ENCODE peak calls at places on chromosomes 16 and 17, in eight cellular contexts. A is left ventricle myocardium inferior; P is EL; O is nephron progenitor cell; J is smooth muscle cell of the brain vasculature; Y is activated T-cell treated with anti-CD3 and anti-CD28 coated beads, Interleukin-2, amount 50 U/mL, for 72 hours; H is iris pigment epithelial cell; U is NCI-H2227 treated with DMSO at 0.1 percent for 48 hours. Q is an unnamed sample.

GRCh38 chr17:74466111-74466784 is at the start of gene CD300A:
- DNase-seq in J (no peak), U (no peak), A (peak; percentile 55), Y (peak; percentile 18), P (no peak), H (no peak), O (no peak), Q (peak; percentile 75)

GRCh38 chr17:82029391-82029790 is 2.1 kb upstream of the RAC3 start:
- DNase-seq in O (no peak), J (no peak), Y (no peak), P (no peak), U (no peak), A (peak; percentile 50), H (no peak), Q (no peak)

GRCh38 chr17:45296003-45296832 is 20.6 kb downstream of the MAP3K14 start:
- DNase-seq in Y (no peak), A (peak; percentile 37), O (no peak), P (peak; percentile 91), H (no peak), U (no peak), J (no peak), Q (no peak)

GRCh38 chr16:54846761-54847160 is 83.9 kb upstream of the IRX5 start:
- DNase-seq in Y (no peak), O (no peak), A (no peak), J (no peak), H (peak; percentile 1), P (no peak), U (no peak), Q (no peak)

GRCh38 chr17:67582632-67583230 is 135.0 kb upstream of the NOL11 start:
- DNase-seq in J (no peak), U (no peak), Y (no peak), O (no peak), A (no peak), H (no peak), P (no peak), Q (no peak)

GRCh38 chr17:71163813-71164122 is 957.1 kb upstream of the SOX9 start:
- DNase-seq in J (no peak), A (no peak), O (no peak), H (no peak), U (no peak), P (no peak), Y (no peak), Q (no peak)

GRCh38 chr17:82668631-82669099 is 20.4 kb upstream of the WDR45B start:
- DNase-seq in J (no peak), H (peak; percentile 46), Y (peak; percentile 65), P (peak; percentile 80), O (peak; percentile 64), A (peak; percentile 59), U (no peak), Q (peak; percentile 56)

GRCh38 chr17:66814570-66814969 is 20.3 kb upstream of the CACNG5 start:
- DNase-seq in A (no peak), O (no peak), P (no peak), J (no peak), Y (no peak), U (no peak), H (no peak), Q (no peak)

GRCh38 chr16:57127037-57127763 is 34.8 kb downstream of the CPNE2 start:
- DNase-seq in J (no peak), U (no peak), A (no peak), P (no peak), Y (peak; percentile 42), O (no peak), H (no peak), Q (no peak)

GRCh38 chr17:80939151-80940145 is 52.2 kb upstream of the CHMP6 start:
- DNase-seq in O (no peak), P (no peak), A (no peak), H (no peak), J (no peak), Y (no peak), U (no peak), Q (no peak)

GRCh38 chr17:31293586-31293985 is 3.5 kb downstream of the OMG start:
- DNase-seq in J (no peak), O (no peak), U (no peak), A (no peak), P (no peak), Y (no peak), H (no peak), Q (no peak)

GRCh38 chr16:77760800-77761199 is 27.6 kb upstream of the VAT1L start:
- DNase-seq in H (peak; percentile 66), O (no peak), A (no peak), Y (no peak), P (no peak), U (no peak), J (no peak), Q (no peak)

GRCh38 chr16:75080205-75081029 is 36.2 kb downstream of the LDHD start:
- DNase-seq in A (no peak), O (no peak), P (peak; percentile 60), J (no peak), Y (no peak), H (peak; percentile 85), U (no peak), Q (no peak)

GRCh38 chr16:27318399-27319256 is 4.9 kb downstream of the IL4R start:
- DNase-seq in U (no peak), J (peak; percentile 77), A (peak; percentile 47), P (no peak), O (no peak), H (peak; percentile 83), Y (peak; percentile 78), Q (no peak)

GRCh38 chr17:7392696-7393612 is 1.4 kb downstream of the PLSCR3 start:
- DNase-seq in U (no peak), Y (no peak), H (no peak), O (no peak), A (no peak), P (no peak), J (no peak), Q (no peak)

GRCh38 chr16:7938175-7938574 is 605.5 kb downstream of the RBFOX1 start:
- DNase-seq in J (no peak), P (no peak), Y (no peak), O (no peak), A (no peak), H (no peak), U (no peak), Q (no peak)

GRCh38 chr17:33229028-33229427 is 64.1 kb downstream of the ASIC2 start:
- DNase-seq in O (no peak), J (no peak), U (no peak), A (no peak), Y (no peak), H (no peak), P (no peak), Q (no peak)

GRCh38 chr17:65022137-65022536 is 34.4 kb downstream of the GNA13 start:
- DNase-seq in P (no peak), A (no peak), J (no peak), U (no peak), H (no peak), Y (no peak), O (no peak), Q (no peak)

GRCh38 chr17:12591336-12591735 is 74.4 kb upstream of the MYOCD start:
- DNase-seq in U (no peak), Y (no peak), H (peak; percentile 67), J (no peak), P (peak; percentile 53), A (no peak), O (peak; percentile 42), Q (no peak)

GRCh38 chr17:78532311-78532710 is 44.9 kb downstream of the DNAH17 start:
- DNase-seq in Y (no peak), H (no peak), P (no peak), J (no peak), U (no peak), A (no peak), O (no peak), Q (no peak)

GRCh38 chr17:16981928-16982327 is 10.0 kb upstream of the TNFRSF13B start:
- DNase-seq in P (no peak), H (no peak), O (no peak), Y (no peak), A (no peak), U (no peak), J (no peak), Q (no peak)

GRCh38 chr17:77786740-77787505 is 171.6 kb upstream of the TNRC6C start:
- DNase-seq in U (peak; percentile 30), O (peak; percentile 46), A (no peak), H (no peak), P (no peak), J (no peak), Y (no peak), Q (no peak)

GRCh38 chr17:49708515-49709161 is 874 bp upstream of the SLC35B1 start:
- DNase-seq in Y (no peak), H (peak; percentile 30), A (no peak), J (no peak), U (no peak), P (peak; percentile 21), O (no peak), Q (peak; percentile 74)

Q was measured in CMK.